ENCODE peak calls at places on chromosomes 4 and X, in nine cellular contexts. V, O, N, Q, L, G, I, W and Y are unnamed samples.

GRCh38 chr4:153480704-153481103 is 14.5 kb downstream of the TMEM131L start:
- DNase-seq in N (no peak), V (no peak), O (no peak), W (no peak), L (no peak), I (no peak), G (no peak), Q (no peak), Y (no peak)

GRCh38 chrX:85115252-85115651 is 111.6 kb downstream of the APOOL start:
- DNase-seq in N (no peak), V (no peak), Q (no peak), O (no peak), I (no peak), G (no peak), W (no peak), L (no peak), Y (no peak)

GRCh38 chrX:37746268-37746931 is 33.5 kb upstream of the CYBB start:
- DNase-seq in G (no peak), O (no peak), L (no peak), V (no peak), Q (no peak), N (no peak), I (no peak), W (no peak), Y (no peak)

GRCh38 chr4:57191523-57192034 is 81.4 kb upstream of the IGFBP7 start:
- DNase-seq in L (no peak), O (peak; percentile 3), V (no peak), I (no peak), G (no peak), N (peak; percentile 49), Q (no peak), W (no peak), Y (no peak)

GRCh38 chr4:39319678-39320077 is 46.5 kb downstream of the RFC1 start:
- DNase-seq in Q (peak; percentile 91), W (no peak), L (no peak), V (peak; percentile 91), O (peak; percentile 82), I (no peak), N (no peak), G (no peak), Y (peak; percentile 90)

GRCh38 chr4:25928956-25929336 is 14.9 kb downstream of the SMIM20 start:
- DNase-seq in L (no peak), G (no peak), Q (peak; percentile 70), N (no peak), I (no peak), O (peak; percentile 84), V (peak; percentile 53), W (no peak), Y (peak; percentile 86)

GRCh38 chrX:34918856-34919255 is 23.7 kb upstream of the FAM47B start:
- DNase-seq in W (no peak), L (peak; percentile 74), O (peak; percentile 69), I (no peak), N (no peak), Q (peak; percentile 81), G (no peak), V (peak; percentile 63), Y (peak; percentile 58)

GRCh38 chr4:124696182-124696581 is 16.4 kb downstream of the ANKRD50 start:
- DNase-seq in O (no peak), L (no peak), Q (no peak), W (no peak), G (no peak), N (no peak), I (no peak), V (no peak), Y (no peak)

GRCh38 chr4:139913995-139914394 is 240.0 kb downstream of the MAML3 start:
- DNase-seq in N (no peak), O (peak; percentile 76), L (no peak), I (no peak), G (no peak), W (no peak), Q (peak; percentile 81), V (peak; percentile 69), Y (no peak)

GRCh38 chrX:8981742-8982141 is 52.2 kb downstream of the FAM9B start:
- DNase-seq in I (no peak), G (no peak), W (no peak), V (no peak), L (peak; percentile 15), N (no peak), O (no peak), Q (no peak), Y (no peak)

DNA sequence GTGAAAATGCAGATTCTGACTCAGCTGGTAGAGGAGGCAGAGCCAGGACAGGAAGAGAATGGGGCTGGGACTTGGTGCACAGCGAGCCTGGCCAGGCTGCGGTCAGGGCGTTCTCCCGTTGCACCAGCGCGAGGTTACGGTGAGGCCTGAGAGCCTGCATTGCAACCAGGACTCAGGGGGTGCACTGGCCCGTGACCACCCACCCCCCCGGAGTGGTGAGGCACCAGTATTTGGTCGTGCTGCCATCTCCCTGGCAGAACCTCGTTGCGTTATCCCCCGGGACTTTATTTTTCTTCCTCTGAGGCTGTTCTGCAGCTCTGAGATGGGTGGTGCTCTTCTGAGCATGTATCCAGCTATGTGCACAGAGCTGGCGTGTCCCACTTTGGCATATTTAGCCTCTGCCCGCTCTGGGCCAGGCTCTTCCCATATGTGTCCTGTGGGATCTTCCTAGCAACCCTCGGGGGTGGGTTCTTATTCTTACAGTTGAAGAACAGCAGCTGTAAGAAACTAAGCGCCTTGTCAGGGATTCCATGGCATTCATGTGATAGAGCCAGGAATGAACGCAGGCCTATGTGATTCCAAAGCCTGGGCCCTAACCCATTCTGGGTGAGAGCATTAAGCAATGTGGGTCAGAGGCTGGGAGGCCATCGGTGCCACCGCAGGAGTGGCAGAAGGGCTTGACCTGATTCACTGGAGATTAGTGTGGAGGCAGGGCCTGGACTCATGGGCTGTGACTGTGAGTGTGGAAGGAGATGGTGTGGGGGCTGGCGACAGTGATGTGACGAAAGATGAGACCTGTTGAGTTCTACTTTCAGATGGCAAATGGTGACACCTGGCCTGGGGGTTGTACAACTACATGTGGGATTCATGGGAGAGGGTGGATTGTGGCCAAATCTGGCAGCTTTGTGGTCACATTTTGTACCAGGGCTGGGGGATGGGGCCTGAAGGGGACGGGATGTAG is 3.1 kb downstream of the TADA2B start:
- DNase-seq in I (no peak), G (no peak), V (peak; percentile 80), O (no peak), N (no peak), W (no peak), Q (no peak), L (no peak), Y (no peak)
- H3K4me3 ChIP-seq in I (no peak overlapping the region), G (peak overlapping the region; percentile 98), V (peak overlapping the region; percentile 80), O (no peak overlapping the region), N (no peak overlapping the region), W (peak overlapping the region; percentile 96), Q (no peak overlapping the region), L (no peak overlapping the region), Y (no peak overlapping the region)

DNA sequence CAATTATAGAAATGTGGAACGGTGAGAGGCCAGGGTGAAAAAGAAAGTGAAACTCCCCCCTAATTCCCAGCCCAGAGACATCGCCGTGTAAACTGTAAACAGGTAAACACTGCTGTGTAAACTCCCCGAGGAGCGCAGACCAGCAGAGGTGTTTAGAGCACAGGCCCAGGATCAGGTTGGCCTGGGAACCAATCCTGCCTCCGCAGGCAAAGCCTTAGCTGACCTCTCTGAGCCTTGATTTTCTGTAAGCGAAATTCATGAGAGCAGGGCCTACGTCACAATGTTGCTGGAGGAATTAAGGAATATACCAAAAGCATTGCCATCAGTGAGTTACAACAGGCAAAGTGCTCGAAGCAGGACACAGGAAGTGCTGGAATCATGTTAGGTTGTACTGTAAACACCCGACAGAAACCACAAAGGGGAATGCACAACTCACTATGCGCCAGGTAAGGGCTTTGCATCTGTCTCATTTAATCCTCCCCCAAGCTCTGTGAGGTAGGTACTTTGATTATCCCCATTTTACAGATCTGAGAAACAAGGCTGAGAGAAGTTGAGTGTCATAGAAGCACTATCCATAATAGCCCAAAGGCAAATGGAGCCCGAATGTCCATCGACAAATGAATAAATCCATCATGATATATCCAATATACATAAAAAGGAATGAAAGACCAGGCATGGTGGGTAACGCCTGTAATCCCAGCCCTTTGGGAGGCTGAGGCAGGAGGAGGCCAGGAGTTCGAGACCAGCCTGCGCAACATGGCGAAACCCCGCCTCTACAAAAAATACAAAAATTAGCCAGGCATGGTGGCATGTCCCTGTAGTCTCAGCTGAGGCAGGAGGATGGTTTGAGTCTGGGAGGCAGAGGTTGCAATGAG is 30.7 kb upstream of the KIAA0232 start:
- DNase-seq in L (no peak), G (peak; percentile 6), W (no peak), Q (no peak), O (no peak), N (no peak), V (no peak), I (no peak), Y (no peak)
- H3K4me3 ChIP-seq in L (no peak overlapping the region), G (no peak overlapping the region), W (no peak overlapping the region), Q (no peak overlapping the region), O (no peak overlapping the region), N (no peak overlapping the region), V (no peak overlapping the region), I (peak overlapping the region; percentile 18), Y (no peak overlapping the region)

GRCh38 chr4:931194-931959 is 739 bp downstream of the GAK start:
- DNase-seq in Q (peak; percentile 41), I (no peak), G (no peak), L (no peak), V (peak; percentile 90), W (no peak), N (no peak), O (peak; percentile 24), Y (peak; percentile 73)

GRCh38 chr4:929970-930625 is 2.0 kb downstream of the GAK start:
- DNase-seq in Q (peak; percentile 12), N (no peak), V (peak; percentile 24), L (no peak), G (no peak), O (peak; percentile 43), I (no peak), W (no peak), Y (peak; percentile 31)

GRCh38 chr4:929096-929765 is 2.9 kb downstream of the GAK start:
- DNase-seq in G (no peak), I (no peak), V (no peak), O (no peak), N (no peak), W (no peak), L (no peak), Q (no peak), Y (no peak)

GRCh38 chr4:931960-932712 is at the start of the genes GAK and TMEM175:
- DNase-seq in I (peak; percentile 90), Q (peak; percentile 93), W (peak; percentile 95), V (peak; percentile 99), G (peak; percentile 97), O (peak; percentile 94), N (peak; percentile 82), L (peak; percentile 99), Y (peak; percentile 99)

GRCh38 chr4:930827-931193 is 1.3 kb downstream of the GAK start:
- DNase-seq in Q (no peak), G (no peak), N (no peak), V (no peak), O (no peak), I (no peak), L (no peak), W (no peak), Y (no peak)
- H3K4me3 ChIP-seq in Q (peak overlapping the region; percentile 99), G (peak overlapping the region; percentile 97), N (peak overlapping the region; percentile 93), V (peak overlapping the region; percentile 96), O (peak overlapping the region; percentile 72), I (peak overlapping the region; percentile 96), L (peak overlapping the region; percentile 90), W (peak overlapping the region; percentile 99), Y (peak overlapping the region; percentile 98)

DNA sequence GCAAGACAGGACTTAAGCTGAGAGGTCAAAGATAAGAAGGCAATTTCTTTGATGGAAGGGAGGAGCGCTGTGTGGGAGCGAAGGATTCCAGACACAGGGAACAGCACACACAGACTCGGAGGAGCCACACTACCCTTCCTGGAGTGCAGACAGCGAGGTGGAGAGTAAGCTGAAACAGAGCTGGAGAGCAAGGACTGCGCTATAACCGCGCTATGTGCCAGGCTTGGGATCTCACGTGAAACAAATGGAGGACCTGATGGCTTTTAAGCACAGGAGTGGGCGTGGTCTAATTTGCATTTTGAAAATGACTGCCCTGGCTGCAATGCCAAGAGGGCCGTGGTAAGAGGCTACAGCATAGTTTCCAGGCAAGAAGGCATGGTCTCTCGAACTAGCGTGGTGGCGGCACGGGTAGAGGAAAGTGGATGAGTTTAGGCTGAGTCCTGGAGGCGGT is 113.9 kb upstream of the SORBS2 start:
- DNase-seq in V (no peak), O (no peak), G (no peak), L (peak; percentile 47), I (no peak), Q (no peak), N (no peak), W (peak; percentile 18), Y (no peak)
- H3K4me3 ChIP-seq in V (no peak overlapping the region), O (no peak overlapping the region), G (no peak overlapping the region), L (no peak overlapping the region), I (no peak overlapping the region), Q (no peak overlapping the region), N (no peak overlapping the region), W (peak overlapping the region; percentile 59), Y (no peak overlapping the region)